ENCODE peak calls at places on chromosomes 16 and 17, in six cellular contexts. One of them, this sample, is unnamed. For H3K36me3, the result is how much of the 10 kb centered on the place peaks cover.

GRCh38 chr17:33055746-33056145 is 64.1 kb downstream of the SPACA3 start:
- DNase-seq in sigmoid colon: no peak
- DNase-seq in stomach: no peak
- DNase-seq in SK-N-SH: no peak
- DNase-seq in Panc1: no peak
- DNase-seq in esophagus muscularis mucosa: no peak
- DNase-seq in this sample: no peak

GRCh38 chr16:85350973-85351372 is 238.7 kb upstream of the CIBAR2 start:
- DNase-seq in sigmoid colon: peak
- DNase-seq in stomach: peak
- DNase-seq in SK-N-SH: peak
- DNase-seq in Panc1: peak
- DNase-seq in esophagus muscularis mucosa: no peak
- DNase-seq in this sample: no peak

GRCh38 chr17:44779211-44780025 is 20.6 kb downstream of the ADAM11 start:
- DNase-seq in sigmoid colon: peak
- DNase-seq in stomach: peak
- DNase-seq in SK-N-SH: peak
- DNase-seq in Panc1: no peak
- DNase-seq in esophagus muscularis mucosa: no peak
- DNase-seq in this sample: peak

GRCh38 chr16:58027341-58028167 is 2.0 kb downstream of the MMP15 start:
- DNase-seq in sigmoid colon: no peak
- DNase-seq in stomach: peak
- DNase-seq in SK-N-SH: peak
- DNase-seq in Panc1: no peak
- DNase-seq in esophagus muscularis mucosa: no peak
- DNase-seq in this sample: no peak

GRCh38 chr17:13883659-13884058 is 185.6 kb upstream of the COX10 start:
- DNase-seq in sigmoid colon: no peak
- DNase-seq in stomach: no peak
- DNase-seq in SK-N-SH: no peak
- DNase-seq in Panc1: no peak
- DNase-seq in esophagus muscularis mucosa: no peak
- DNase-seq in this sample: no peak

GRCh38 chr16:57935904-57936303 is 35.0 kb downstream of the CNGB1 start:
- DNase-seq in sigmoid colon: no peak
- DNase-seq in stomach: no peak
- DNase-seq in SK-N-SH: no peak
- DNase-seq in Panc1: no peak
- DNase-seq in esophagus muscularis mucosa: no peak
- DNase-seq in this sample: no peak

GRCh38 chr17:80751460-80752368 is 207.1 kb downstream of the RPTOR start:
- DNase-seq in sigmoid colon: peak
- DNase-seq in stomach: no peak
- DNase-seq in SK-N-SH: no peak
- DNase-seq in Panc1: no peak
- DNase-seq in esophagus muscularis mucosa: no peak
- DNase-seq in this sample: no peak

GRCh38 chr17:31808521-31808920 is 50.5 kb downstream of the COPRS start:
- DNase-seq in sigmoid colon: no peak
- DNase-seq in stomach: no peak
- DNase-seq in SK-N-SH: no peak
- DNase-seq in Panc1: no peak
- DNase-seq in esophagus muscularis mucosa: no peak
- DNase-seq in this sample: no peak

GRCh38 chr17:63434951-63435571 is 11.0 kb downstream of the CYB561 start:
- DNase-seq in sigmoid colon: peak
- DNase-seq in stomach: peak
- DNase-seq in SK-N-SH: peak
- DNase-seq in Panc1: no peak
- DNase-seq in esophagus muscularis mucosa: no peak
- DNase-seq in this sample: no peak

GRCh38 chr16:65314246-65315003 is 192.6 kb upstream of the CDH11 start:
- DNase-seq in sigmoid colon: no peak
- DNase-seq in stomach: no peak
- DNase-seq in SK-N-SH: no peak
- DNase-seq in Panc1: no peak
- DNase-seq in esophagus muscularis mucosa: no peak
- DNase-seq in this sample: no peak

GRCh38 chr16:8552487-8553221 is 37.7 kb downstream of the TMEM114 start:
- DNase-seq in sigmoid colon: no peak
- DNase-seq in stomach: peak
- DNase-seq in SK-N-SH: no peak
- DNase-seq in Panc1: no peak
- DNase-seq in esophagus muscularis mucosa: no peak
- DNase-seq in this sample: no peak

GRCh38 chr17:34781071-34781470 is 180.2 kb downstream of the CCT6B start:
- DNase-seq in sigmoid colon: no peak
- DNase-seq in stomach: no peak
- DNase-seq in SK-N-SH: no peak
- DNase-seq in Panc1: no peak
- DNase-seq in esophagus muscularis mucosa: no peak
- DNase-seq in this sample: no peak

GRCh38 chr16:82011199-82011641 is at the start of gene SDR42E1:
- DNase-seq in sigmoid colon: no peak
- DNase-seq in stomach: peak
- DNase-seq in SK-N-SH: no peak
- DNase-seq in Panc1: no peak
- DNase-seq in esophagus muscularis mucosa: no peak
- DNase-seq in this sample: peak

GRCh38 chr17:8503807-8504206 is 68.1 kb downstream of the NDEL1 start:
- DNase-seq in sigmoid colon: no peak
- DNase-seq in stomach: no peak
- DNase-seq in SK-N-SH: no peak
- DNase-seq in Panc1: no peak
- DNase-seq in esophagus muscularis mucosa: no peak
- DNase-seq in this sample: peak

GRCh38 chr16:2209258-2210008 is 1.2 kb downstream of the BRICD5 start:
- DNase-seq in sigmoid colon: no peak
- DNase-seq in stomach: no peak
- DNase-seq in SK-N-SH: no peak
- DNase-seq in Panc1: no peak
- DNase-seq in esophagus muscularis mucosa: no peak
- DNase-seq in this sample: no peak

GRCh38 chr17:8728251-8728925 is 16.2 kb downstream of the CCDC42 start:
- DNase-seq in sigmoid colon: no peak
- DNase-seq in stomach: no peak
- DNase-seq in SK-N-SH: no peak
- DNase-seq in Panc1: no peak
- DNase-seq in esophagus muscularis mucosa: no peak
- DNase-seq in this sample: no peak

GRCh38 chr17:79730437-79730768 is 340 bp upstream of the ENPP7 start:
- DNase-seq in sigmoid colon: no peak
- DNase-seq in stomach: no peak
- DNase-seq in SK-N-SH: no peak
- DNase-seq in Panc1: no peak
- DNase-seq in esophagus muscularis mucosa: no peak
- DNase-seq in this sample: no peak

GRCh38 chr17:79730769-79731483 is at the start of gene ENPP7:
- DNase-seq in sigmoid colon: no peak
- DNase-seq in stomach: no peak
- DNase-seq in SK-N-SH: no peak
- DNase-seq in Panc1: no peak
- DNase-seq in esophagus muscularis mucosa: no peak
- DNase-seq in this sample: peak

GRCh38 chr17:79728169-79728907 is 2.4 kb upstream of the ENPP7 start:
- DNase-seq in sigmoid colon: peak
- DNase-seq in stomach: peak
- DNase-seq in SK-N-SH: peak
- DNase-seq in Panc1: no peak
- DNase-seq in esophagus muscularis mucosa: peak
- DNase-seq in this sample: peak

GRCh38 chr17:79729761-79730160 is 982 bp upstream of the ENPP7 start:
- DNase-seq in sigmoid colon: no peak
- DNase-seq in stomach: no peak
- DNase-seq in SK-N-SH: no peak
- DNase-seq in Panc1: no peak
- DNase-seq in esophagus muscularis mucosa: no peak
- DNase-seq in this sample: no peak

GRCh38 chr17:79728908-79729471 is 1.8 kb upstream of the ENPP7 start:
- DNase-seq in sigmoid colon: no peak
- DNase-seq in stomach: no peak
- DNase-seq in SK-N-SH: no peak
- DNase-seq in Panc1: no peak
- DNase-seq in esophagus muscularis mucosa: no peak
- DNase-seq in this sample: no peak
- H3K36me3 ChIP-seq in sigmoid colon: under half
- H3K36me3 ChIP-seq in stomach: under half
- H3K36me3 ChIP-seq in SK-N-SH: under half
- H3K36me3 ChIP-seq in Panc1: under half
- H3K36me3 ChIP-seq in esophagus muscularis mucosa: under half
- H3K36me3 ChIP-seq in this sample: under half

DNA sequence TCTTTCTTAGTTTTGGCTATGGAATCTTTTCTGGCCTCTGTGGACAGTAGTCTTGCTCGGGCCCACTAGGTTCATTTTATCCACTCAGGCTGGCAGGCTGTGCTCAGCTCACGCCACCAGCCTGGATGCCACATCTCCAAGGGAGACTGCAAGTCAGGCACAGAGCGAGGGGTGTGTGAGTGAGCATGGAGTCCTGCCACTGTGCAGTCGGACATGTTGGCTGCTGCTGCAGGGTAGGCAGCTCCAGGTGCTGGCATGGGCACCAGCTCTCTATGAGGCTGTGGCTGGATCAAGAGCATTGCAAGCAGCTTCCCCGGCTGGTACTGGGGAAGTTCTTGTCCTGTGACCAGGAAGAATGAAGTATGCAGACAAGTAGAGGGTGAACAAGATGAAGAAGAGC is 158.9 kb downstream of the PCTP start:
- DNase-seq in sigmoid colon: no peak
- DNase-seq in stomach: no peak
- DNase-seq in SK-N-SH: no peak
- DNase-seq in Panc1: no peak
- DNase-seq in esophagus muscularis mucosa: no peak
- DNase-seq in this sample: no peak
- TF ChIP-seq POLR2AphosphoS5 in sigmoid colon: no peak
- TF ChIP-seq POLR2AphosphoS5 in stomach: no peak
- TF ChIP-seq POLR2AphosphoS5 in SK-N-SH: no peak
- TF ChIP-seq POLR2AphosphoS5 in Panc1: no peak
- TF ChIP-seq POLR2AphosphoS5 in esophagus muscularis mucosa: no peak
- TF ChIP-seq POLR2AphosphoS5 in this sample: no peak

GRCh38 chr16:53654946-53655345 is 48.7 kb downstream of the RPGRIP1L start:
- DNase-seq in sigmoid colon: no peak
- DNase-seq in stomach: no peak
- DNase-seq in SK-N-SH: no peak
- DNase-seq in Panc1: no peak
- DNase-seq in esophagus muscularis mucosa: no peak
- DNase-seq in this sample: no peak

DNA sequence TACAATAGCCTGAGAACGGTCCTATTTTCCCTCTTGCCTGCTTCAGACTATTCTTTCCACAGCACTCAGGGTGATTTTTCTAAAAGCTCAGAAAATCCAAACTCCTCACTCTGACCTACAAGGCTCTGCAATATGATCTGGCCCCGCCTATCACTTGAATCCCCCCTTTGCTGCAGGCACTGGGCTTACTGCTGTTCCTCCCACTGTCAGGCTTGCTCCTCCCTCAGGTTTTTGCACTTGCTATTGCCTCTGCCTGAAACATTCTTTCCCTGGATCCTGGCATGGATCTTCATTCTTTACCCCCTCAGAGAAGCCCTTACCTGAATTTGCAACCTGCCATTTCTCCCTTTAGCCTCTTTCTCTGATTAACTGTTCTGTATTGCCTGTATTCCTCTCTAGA is 52.3 kb downstream of the RPGRIP1L start:
- DNase-seq in sigmoid colon: no peak
- DNase-seq in stomach: no peak
- DNase-seq in SK-N-SH: no peak
- DNase-seq in Panc1: no peak
- DNase-seq in esophagus muscularis mucosa: no peak
- DNase-seq in this sample: no peak
- H3K36me3 ChIP-seq in sigmoid colon: under half
- H3K36me3 ChIP-seq in stomach: under half
- H3K36me3 ChIP-seq in SK-N-SH: under half
- H3K36me3 ChIP-seq in Panc1: under half
- H3K36me3 ChIP-seq in esophagus muscularis mucosa: under half
- H3K36me3 ChIP-seq in this sample: under half

DNA sequence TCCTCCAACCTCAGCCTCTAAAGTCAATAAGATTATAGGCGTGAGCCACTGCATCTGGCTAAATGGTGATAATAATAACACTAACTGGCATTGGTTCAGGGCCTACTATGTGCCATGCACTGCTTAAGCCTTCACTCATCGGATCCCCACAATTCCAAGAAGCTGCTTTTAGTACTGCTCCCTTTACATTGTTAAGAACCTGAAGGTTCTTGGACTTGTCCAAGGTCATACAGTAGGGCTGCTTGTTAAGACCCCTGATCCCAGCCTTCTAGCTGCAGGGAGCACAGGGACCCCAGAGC is 6.6 kb downstream of the SREBF1 start:
- DNase-seq in sigmoid colon: no peak
- DNase-seq in stomach: no peak
- DNase-seq in SK-N-SH: no peak
- DNase-seq in Panc1: no peak
- DNase-seq in esophagus muscularis mucosa: no peak
- DNase-seq in this sample: no peak
- TF ChIP-seq POLR2AphosphoS5 in sigmoid colon: no peak
- TF ChIP-seq POLR2AphosphoS5 in stomach: no peak
- TF ChIP-seq POLR2AphosphoS5 in SK-N-SH: no peak
- TF ChIP-seq POLR2AphosphoS5 in Panc1: no peak
- TF ChIP-seq POLR2AphosphoS5 in esophagus muscularis mucosa: no peak
- TF ChIP-seq POLR2AphosphoS5 in this sample: no peak

GRCh38 chr17:78390241-78391050 is 12.0 kb downstream of the PGS1 start:
- DNase-seq in sigmoid colon: peak
- DNase-seq in stomach: no peak
- DNase-seq in SK-N-SH: peak
- DNase-seq in Panc1: no peak
- DNase-seq in esophagus muscularis mucosa: no peak
- DNase-seq in this sample: no peak
- H3K36me3 ChIP-seq in sigmoid colon: under half
- H3K36me3 ChIP-seq in stomach: under half
- H3K36me3 ChIP-seq in SK-N-SH: under half
- H3K36me3 ChIP-seq in Panc1: under half
- H3K36me3 ChIP-seq in esophagus muscularis mucosa: under half
- H3K36me3 ChIP-seq in this sample: under half

GRCh38 chr17:29568331-29569244 is at the start of gene TP53I13:
- DNase-seq in sigmoid colon: peak
- DNase-seq in stomach: peak
- DNase-seq in SK-N-SH: peak
- DNase-seq in Panc1: no peak
- DNase-seq in esophagus muscularis mucosa: peak
- DNase-seq in this sample: peak
- TF ChIP-seq POLR2AphosphoS5 in sigmoid colon: peak
- TF ChIP-seq POLR2AphosphoS5 in stomach: peak
- TF ChIP-seq POLR2AphosphoS5 in SK-N-SH: peak
- TF ChIP-seq POLR2AphosphoS5 in Panc1: peak
- TF ChIP-seq POLR2AphosphoS5 in esophagus muscularis mucosa: peak
- TF ChIP-seq POLR2AphosphoS5 in this sample: peak

GRCh38 chr17:82623707-82624106 is 24.5 kb downstream of the WDR45B start:
- DNase-seq in sigmoid colon: no peak
- DNase-seq in stomach: no peak
- DNase-seq in SK-N-SH: no peak
- DNase-seq in Panc1: no peak
- DNase-seq in esophagus muscularis mucosa: no peak
- DNase-seq in this sample: no peak
- H3K36me3 ChIP-seq in sigmoid colon: under half
- H3K36me3 ChIP-seq in stomach: half or more
- H3K36me3 ChIP-seq in SK-N-SH: half or more
- H3K36me3 ChIP-seq in Panc1: under half
- H3K36me3 ChIP-seq in esophagus muscularis mucosa: half or more
- H3K36me3 ChIP-seq in this sample: half or more

This sample was measured in upper lobe of left lung.